ENCODE peak calls at places on chromosomes 5 and 9, in seven cellular contexts. X, Y, I, C, N, M and H are unnamed samples.

GRCh38 chr5:79075646-79076426 is 6.3 kb downstream of the BHMT2 start:
- ATAC-seq in M (no peak), C (no peak), N (no peak), Y (peak; percentile 90), I (peak; percentile 44), X (no peak), H (no peak)

GRCh38 chr5:10111575-10111974 is 138.1 kb downstream of the ATPSCKMT start:
- ATAC-seq in I (no peak), C (peak; percentile 98), M (no peak), N (no peak), X (no peak), Y (peak; percentile 68), H (no peak)

GRCh38 chr5:160628295-160629006 is 206.8 kb downstream of the PTTG1 start:
- ATAC-seq in I (no peak), N (no peak), C (no peak), M (no peak), Y (no peak), X (no peak), H (no peak)

GRCh38 chr5:153445875-153446567 is 44.4 kb upstream of the GRIA1 start:
- ATAC-seq in I (peak; percentile 23), X (no peak), M (no peak), Y (peak; percentile 26), C (no peak), N (peak; percentile 65), H (no peak)

GRCh38 chr5:59800375-59800893 is 93.1 kb downstream of the PDE4D start:
- ATAC-seq in C (no peak), M (peak; percentile 30), X (no peak), N (no peak), I (no peak), Y (no peak), H (no peak)

GRCh38 chr9:35698231-35698630 is 8.5 kb upstream of the TPM2 start:
- ATAC-seq in N (no peak), Y (no peak), M (no peak), I (no peak), X (no peak), C (no peak), H (no peak)

GRCh38 chr9:89662718-89663246 is 58.0 kb downstream of the GADD45G start:
- ATAC-seq in M (no peak), Y (no peak), C (no peak), I (no peak), X (no peak), N (no peak), H (no peak)

GRCh38 chr9:70229579-70229978 is 29.2 kb upstream of the SMC5 start:
- ATAC-seq in N (no peak), Y (peak; percentile 52), X (no peak), C (no peak), I (peak; percentile 35), M (no peak), H (no peak)

GRCh38 chr9:100601216-100601615 is 23.3 kb downstream of the CAVIN4 start:
- ATAC-seq in M (peak; percentile 50), X (peak; percentile 58), N (no peak), C (peak; percentile 63), Y (peak; percentile 52), I (peak; percentile 28), H (peak; percentile 34)

GRCh38 chr9:96523429-96523828 is 73.5 kb downstream of the HABP4 start:
- ATAC-seq in N (peak; percentile 85), C (no peak), X (no peak), Y (peak; percentile 97), I (peak; percentile 96), M (no peak), H (no peak)

GRCh38 chr5:137342764-137343163 is 156.4 kb downstream of the SPOCK1 start:
- ATAC-seq in Y (no peak), X (no peak), M (no peak), I (no peak), N (no peak), C (peak; percentile 60), H (no peak)

GRCh38 chr5:7474821-7475403 is 79.0 kb downstream of the ADCY2 start:
- ATAC-seq in X (no peak), N (no peak), C (no peak), I (no peak), Y (no peak), M (no peak), H (no peak)

GRCh38 chr5:111703662-111704061 is 53.3 kb downstream of the NREP start:
- ATAC-seq in N (no peak), C (no peak), I (no peak), M (peak; percentile 24), Y (no peak), X (peak; percentile 64), H (no peak)

GRCh38 chr9:36603006-36603405 is 30.3 kb downstream of the MELK start:
- ATAC-seq in M (no peak), Y (no peak), N (no peak), I (no peak), C (no peak), X (peak; percentile 33), H (peak; percentile 65)

GRCh38 chr5:91703128-91703527 is 320.0 kb upstream of the ARRDC3 start:
- ATAC-seq in M (no peak), C (no peak), I (no peak), X (no peak), Y (no peak), N (no peak), H (no peak)

GRCh38 chr9:4180907-4181605 is 118.8 kb downstream of the GLIS3 start:
- ATAC-seq in N (no peak), I (no peak), M (no peak), C (no peak), X (no peak), Y (no peak), H (no peak)

GRCh38 chr9:34375901-34376595 is 650 bp downstream of the MYORG start:
- ATAC-seq in I (peak; percentile 10), N (no peak), C (peak; percentile 40), X (no peak), Y (peak; percentile 34), M (peak; percentile 13), H (peak; percentile 17)